ENCODE peak calls at places on chromosomes 4 and X, in seven cellular contexts. R, J, X, F, V, P and O are unnamed samples. For H3K9me2, the result is how much of the 10 kb centered on the place peaks cover.

GRCh38 chr4:159582685-159583084 is 479.8 kb downstream of the RAPGEF2 start:
- DNase-seq in R (no peak), J (no peak), X (no peak), F (no peak), V (no peak), P (no peak), O (no peak)

GRCh38 chr4:73257995-73258667 is 467 bp downstream of the ANKRD17 start:
- DNase-seq in R (peak), J (no peak), X (peak), F (peak), V (peak), P (peak), O (peak)

GRCh38 chr4:140756292-140757219 is at the start of gene TBC1D9:
- DNase-seq in R (peak), J (peak), X (peak), F (peak), V (peak), P (peak), O (peak)

GRCh38 chr4:186621959-186622553 is 66.7 kb upstream of the MTNR1A start:
- DNase-seq in R (no peak), J (peak), X (no peak), F (no peak), V (no peak), P (no peak), O (no peak)

GRCh38 chr4:27084685-27085356 is 224.2 kb downstream of the STIM2 start:
- DNase-seq in R (peak), J (no peak), X (peak), F (peak), V (no peak), P (peak), O (peak)

GRCh38 chr4:76799139-76799538 is 98.8 kb downstream of the SOWAHB start:
- DNase-seq in R (no peak), J (no peak), X (no peak), F (no peak), V (no peak), P (no peak), O (no peak)

GRCh38 chrX:38312436-38312835 is 14.9 kb downstream of the RPGR start:
- DNase-seq in R (no peak), J (no peak), X (no peak), F (peak), V (no peak), P (no peak), O (no peak)

GRCh38 chrX:1468250-1468772 is 15.6 kb upstream of the ASMTL start:
- DNase-seq in R (no peak), J (peak), X (peak), F (peak), V (peak), P (no peak), O (no peak)

GRCh38 chrX:46838974-46839480 is 2.2 kb downstream of the RP2 start:
- DNase-seq in R (no peak), J (no peak), X (no peak), F (no peak), V (no peak), P (no peak), O (no peak)
- H3K4me3 ChIP-seq in R (peak), J (peak), X (no peak), F (peak), V (peak), P (peak), O (peak)

GRCh38 chr4:52936729-52937128 is 74.6 kb downstream of the RASL11B start:
- DNase-seq in R (no peak), J (no peak), X (no peak), F (no peak), V (no peak), P (no peak), O (no peak)
- H3K9me2 ChIP-seq in R (under half), J (under half), X (under half), F (under half), V (under half), P (under half), O (under half)

GRCh38 chr4:45741897-45742296 is 382.0 kb downstream of the GABRG1 start:
- DNase-seq in R (no peak), J (no peak), X (peak), F (no peak), V (no peak), P (peak), O (peak)
- TF ChIP-seq CTCF in R (no peak), J (peak), X (no peak), F (no peak), V (no peak), P (peak), O (peak)

GRCh38 chrX:107447642-107448041 is 1.8 kb upstream of the FRMPD3 start:
- DNase-seq in R (no peak), J (no peak), X (no peak), F (no peak), V (no peak), P (no peak), O (no peak)

GRCh38 chrX:107448625-107449468 is 605 bp upstream of the FRMPD3 start:
- DNase-seq in R (peak), J (no peak), X (peak), F (peak), V (peak), P (peak), O (peak)

GRCh38 chrX:107451754-107452153 is 2.3 kb downstream of the FRMPD3 start:
- DNase-seq in R (no peak), J (no peak), X (no peak), F (no peak), V (peak), P (peak), O (no peak)

GRCh38 chrX:107450823-107451509 is 1.5 kb downstream of the FRMPD3 start:
- DNase-seq in R (no peak), J (no peak), X (no peak), F (no peak), V (peak), P (peak), O (peak)

GRCh38 chrX:107449490-107450175 is at the start of gene FRMPD3:
- DNase-seq in R (peak), J (peak), X (peak), F (no peak), V (peak), P (peak), O (peak)
- H3K4me3 ChIP-seq in R (no peak), J (peak), X (peak), F (peak), V (peak), P (peak), O (peak)

GRCh38 chr4:3206439-3207100 is 42.4 kb upstream of the MSANTD1 start:
- DNase-seq in R (no peak), J (no peak), X (no peak), F (no peak), V (no peak), P (no peak), O (no peak)
- H3K9me2 ChIP-seq in R (under half), J (under half), X (under half), F (under half), V (under half), P (under half), O (under half)